ENCODE peak calls at places on chromosome 19, in seven cellular contexts. D, Z, S, E, Y, N and G are unnamed samples. For H3K4me1, the result is how much of the 10 kb centered on the place peaks cover.

GRCh38 chr19:29045708-29046107 is 167.2 kb downstream of the UQCRFS1 start:
- DNase-seq in N (no peak), Z (no peak), Y (no peak), D (no peak), S (no peak), E (no peak), G (no peak)

GRCh38 chr19:29329460-29330134 is 116.6 kb upstream of the UQCRFS1 start:
- DNase-seq in N (no peak), D (no peak), S (peak), Z (no peak), Y (no peak), E (no peak), G (no peak)

GRCh38 chr19:49877879-49878743 is 609 bp downstream of the TBC1D17 start:
- DNase-seq in D (peak), Z (peak), S (peak), Y (peak), N (peak), E (peak), G (peak)

GRCh38 chr19:42480335-42481095 is 37.8 kb upstream of the CXCL17 start:
- DNase-seq in Y (peak), D (no peak), S (peak), Z (no peak), E (peak), N (no peak), G (no peak)

GRCh38 chr19:14554382-14554812 is 17.5 kb downstream of the NDUFB7 start:
- DNase-seq in E (no peak), N (no peak), D (peak), Y (no peak), Z (no peak), S (no peak), G (no peak)

GRCh38 chr19:19539738-19540703 is 2.0 kb downstream of the CILP2 start:
- DNase-seq in E (peak), N (peak), S (peak), Y (peak), D (peak), Z (peak), G (peak)

GRCh38 chr19:47419037-47419783 is at the start of gene MEIS3:
- DNase-seq in E (no peak), D (no peak), N (no peak), Y (peak), S (no peak), Z (no peak), G (no peak)

GRCh38 chr19:5539431-5539833 is 28.3 kb downstream of the TINCR start:
- DNase-seq in N (peak), Z (no peak), Y (peak), S (no peak), E (no peak), D (no peak), G (no peak)

GRCh38 chr19:37654118-37654517 is 1.1 kb downstream of the ZFP30 start:
- DNase-seq in D (no peak), Y (peak), Z (no peak), N (no peak), S (peak), E (no peak), G (no peak)

GRCh38 chr19:57632987-57633831 is at the start of gene ZNF211:
- DNase-seq in Y (peak), E (peak), D (peak), Z (peak), N (peak), S (peak), G (peak)

GRCh38 chr19:33784432-33784831 is 12.2 kb upstream of the KCTD15 start:
- DNase-seq in N (no peak), D (no peak), Z (no peak), E (no peak), S (no peak), Y (no peak), G (no peak)

GRCh38 chr19:46963093-46963734 is 56.4 kb upstream of the NPAS1 start:
- DNase-seq in Z (no peak), S (peak), E (no peak), D (no peak), N (no peak), Y (no peak), G (no peak)

GRCh38 chr19:47675271-47675670 is 38.0 kb upstream of the EHD2 start:
- DNase-seq in S (no peak), D (no peak), N (no peak), Y (no peak), E (no peak), Z (no peak), G (peak)

GRCh38 chr19:40799558-40800338 is 757 bp downstream of the EGLN2 start:
- DNase-seq in Y (no peak), N (peak), E (peak), Z (no peak), D (peak), S (peak), G (peak)

GRCh38 chr19:6059996-6060599 is 50.2 kb downstream of the RFX2 start:
- DNase-seq in D (peak), N (no peak), Y (no peak), E (no peak), S (no peak), Z (no peak), G (no peak)

GRCh38 chr19:17281391-17282304 is at the start of gene ANKLE1:
- DNase-seq in Z (no peak), S (peak), D (no peak), E (peak), Y (peak), N (peak), G (no peak)

GRCh38 chr19:311813-312261 is 20.6 kb upstream of the PLPP2 start:
- DNase-seq in N (peak), S (no peak), Y (no peak), D (no peak), Z (no peak), E (peak), G (no peak)

GRCh38 chr19:17311455-17312248 is 2.3 kb downstream of the DDA1 start:
- DNase-seq in Z (no peak), Y (no peak), N (no peak), D (no peak), E (no peak), S (peak), G (no peak)

GRCh38 chr19:5808120-5808816 is 3.4 kb downstream of the NRTN start:
- DNase-seq in N (no peak), D (no peak), Z (no peak), Y (no peak), S (no peak), E (no peak), G (no peak)

DNA sequence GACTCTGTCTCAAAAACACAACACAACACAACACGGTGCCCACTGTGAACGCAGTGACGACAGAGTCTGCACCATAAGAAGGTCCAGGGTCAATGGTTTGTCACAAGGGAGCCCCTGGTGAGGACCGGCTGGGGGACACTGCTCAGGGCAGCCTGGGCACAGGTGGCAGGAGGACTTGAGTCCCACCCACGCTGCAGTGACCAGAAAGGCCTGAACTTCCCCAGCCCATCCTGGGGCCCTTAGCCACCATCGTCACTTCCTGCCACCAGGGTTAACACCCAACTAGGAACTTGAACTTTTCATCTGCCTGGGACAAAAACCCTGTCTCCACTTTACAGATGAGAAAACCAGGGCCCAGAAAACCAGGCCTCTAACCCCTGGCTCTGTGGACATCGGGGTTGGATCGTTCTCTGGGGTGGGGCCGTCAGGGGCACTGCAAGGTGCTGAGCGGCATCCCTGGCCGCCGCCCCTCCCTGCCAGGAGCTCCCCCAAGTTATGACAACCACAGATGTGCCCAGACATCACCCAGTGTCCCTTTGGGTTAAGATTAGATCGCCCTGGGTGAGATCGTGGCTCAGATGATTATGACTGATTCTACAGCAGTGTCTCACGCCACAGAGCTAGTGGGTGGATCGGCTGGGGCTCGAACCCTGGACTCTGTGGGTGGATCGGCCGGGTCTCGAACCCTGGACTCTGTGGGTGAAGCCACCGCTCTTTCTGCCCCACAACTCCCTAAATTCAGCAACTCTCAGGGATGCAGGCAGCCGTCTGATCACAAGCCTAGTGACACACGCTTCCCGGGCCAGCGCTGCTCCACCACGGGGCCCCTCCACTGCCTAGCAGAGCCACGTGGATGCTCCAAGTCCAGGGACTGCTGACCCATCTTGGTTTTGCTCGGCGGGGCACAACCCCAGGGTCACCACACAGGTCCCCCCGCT is 14.0 kb downstream of the MOB3A start:
- DNase-seq in N (no peak), E (peak), D (no peak), S (no peak), Z (no peak), Y (no peak), G (no peak)
- H3K4me1 ChIP-seq in N (under half), E (under half), D (under half), S (under half), Z (under half), Y (under half), G (under half)

DNA sequence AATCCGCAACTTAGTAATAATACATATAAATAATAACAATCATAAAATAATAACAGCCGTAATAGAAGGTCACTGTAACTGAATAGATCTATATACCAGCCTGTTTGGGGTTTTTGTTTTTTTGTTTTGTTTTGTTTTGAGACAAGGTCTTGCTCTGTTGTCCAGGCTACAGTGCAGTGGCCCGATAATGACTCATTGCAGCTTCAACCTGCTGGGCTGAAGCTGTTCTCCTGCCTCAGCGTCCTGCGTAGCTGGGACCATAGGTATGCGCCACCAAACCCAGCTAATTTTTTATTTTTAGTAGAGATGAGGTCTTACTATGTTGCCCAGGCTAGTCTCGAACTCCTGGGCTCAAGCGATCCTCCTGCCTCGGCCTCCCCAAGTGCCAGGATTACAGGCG is 950 bp downstream of the IGSF23 start:
- DNase-seq in S (no peak), D (no peak), N (no peak), Y (no peak), E (no peak), Z (no peak), G (no peak)
- H3K4me1 ChIP-seq in S (under half), D (under half), N (under half), Y (under half), E (under half), Z (under half), G (under half)

GRCh38 chr19:38844093-38844686 is 5.6 kb downstream of the HNRNPL start:
- DNase-seq in Y (no peak), Z (no peak), N (no peak), S (no peak), E (no peak), D (no peak), G (no peak)

GRCh38 chr19:38842439-38843174 is 7.2 kb downstream of the HNRNPL start:
- DNase-seq in N (no peak), E (no peak), D (no peak), Z (no peak), S (no peak), Y (no peak), G (no peak)

GRCh38 chr19:38841787-38842438 is 7.9 kb downstream of the HNRNPL start:
- DNase-seq in D (no peak), S (no peak), N (no peak), Z (no peak), E (no peak), Y (no peak), G (no peak)

GRCh38 chr19:38841180-38841766 is 8.5 kb downstream of the HNRNPL start:
- DNase-seq in E (no peak), N (no peak), Y (no peak), Z (no peak), S (no peak), D (no peak), G (no peak)

DNA sequence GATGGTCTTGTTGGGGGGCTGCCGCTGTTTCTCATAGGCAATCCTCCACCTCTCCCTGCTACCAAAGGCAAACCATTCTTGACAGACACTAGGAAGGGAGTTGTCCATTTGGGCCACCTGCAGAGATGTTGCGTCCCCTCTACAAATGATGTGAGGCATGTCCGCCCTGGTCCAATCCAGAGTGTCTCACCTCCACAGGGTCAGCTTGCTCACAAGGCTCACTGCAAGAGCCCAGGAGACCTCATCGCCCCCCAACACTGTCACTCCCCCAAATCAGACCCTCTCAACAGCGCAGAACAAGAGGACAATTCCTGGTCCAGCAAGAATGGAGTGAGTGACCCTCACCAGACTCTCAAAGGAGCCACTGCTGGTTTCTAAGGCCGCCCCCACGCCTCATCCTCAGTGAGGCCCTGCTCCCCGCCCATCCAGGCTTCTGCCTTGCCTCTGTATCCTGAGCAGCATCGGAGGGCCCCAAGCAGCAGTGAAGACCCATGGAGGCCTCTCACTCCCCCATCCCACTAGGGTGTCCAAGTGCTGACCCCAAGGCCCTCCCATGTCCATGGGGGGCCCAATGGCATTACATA is 6.5 kb downstream of the HNRNPL start:
- DNase-seq in E (no peak), N (no peak), Z (no peak), D (no peak), S (no peak), Y (no peak), G (no peak)
- H3K4me1 ChIP-seq in E (under half), N (half or more), Z (under half), D (under half), S (under half), Y (under half), G (half or more)

GRCh38 chr19:39401549-39402416 is 4.9 kb upstream of the ZFP36 start:
- DNase-seq in Z (peak), E (peak), D (peak), Y (no peak), S (peak), N (no peak), G (peak)

GRCh38 chr19:39400997-39401548 is 5.6 kb upstream of the ZFP36 start:
- DNase-seq in N (no peak), D (no peak), Z (no peak), Y (no peak), E (no peak), S (no peak), G (no peak)

GRCh38 chr19:39399684-39400465 is 6.8 kb upstream of the ZFP36 start:
- DNase-seq in S (no peak), D (no peak), N (no peak), Y (no peak), Z (no peak), E (no peak), G (no peak)

GRCh38 chr19:39397360-39398296 is 6.5 kb downstream of the MED29 start:
- DNase-seq in S (peak), N (peak), Z (peak), D (peak), E (peak), Y (peak), G (peak)

GRCh38 chr19:39398297-39398864 is 7.2 kb downstream of the MED29 start:
- DNase-seq in Y (no peak), Z (peak), D (peak), S (peak), E (peak), N (peak), G (peak)
- H3K4me1 ChIP-seq in Y (under half), Z (half or more), D (under half), S (under half), E (under half), N (under half), G (under half)

GRCh38 chr19:51127032-51127431 is 2.3 kb downstream of the SIGLEC9 start:
- DNase-seq in D (no peak), Z (no peak), S (no peak), Y (no peak), E (no peak), N (no peak), G (no peak)
- H3K4me1 ChIP-seq in D (under half), Z (under half), S (under half), Y (under half), E (under half), N (under half), G (under half)

DNA sequence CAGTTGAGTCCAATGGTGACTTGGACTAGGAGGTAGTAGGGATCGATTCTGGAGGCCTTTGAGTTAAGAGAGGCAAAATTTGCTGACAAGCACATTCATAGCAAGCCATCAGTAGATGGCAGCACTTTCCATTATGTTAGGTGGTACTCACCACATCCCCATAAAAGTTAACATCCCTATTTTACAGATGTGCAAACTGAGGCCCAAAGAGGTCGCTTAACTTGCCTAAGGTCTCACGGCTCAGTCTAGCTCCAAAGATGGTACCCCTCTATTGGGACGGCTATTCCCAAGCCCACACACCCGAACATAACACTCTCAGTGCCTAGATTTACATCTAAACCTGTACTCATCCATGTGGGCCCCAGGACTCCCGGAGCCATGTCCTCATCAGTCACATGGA is 21.5 kb upstream of the FOSB start:
- DNase-seq in N (no peak), Y (no peak), Z (no peak), S (peak), E (no peak), D (no peak), G (no peak)
- H3K4me1 ChIP-seq in N (under half), Y (under half), Z (half or more), S (under half), E (under half), D (under half), G (under half)

DNA sequence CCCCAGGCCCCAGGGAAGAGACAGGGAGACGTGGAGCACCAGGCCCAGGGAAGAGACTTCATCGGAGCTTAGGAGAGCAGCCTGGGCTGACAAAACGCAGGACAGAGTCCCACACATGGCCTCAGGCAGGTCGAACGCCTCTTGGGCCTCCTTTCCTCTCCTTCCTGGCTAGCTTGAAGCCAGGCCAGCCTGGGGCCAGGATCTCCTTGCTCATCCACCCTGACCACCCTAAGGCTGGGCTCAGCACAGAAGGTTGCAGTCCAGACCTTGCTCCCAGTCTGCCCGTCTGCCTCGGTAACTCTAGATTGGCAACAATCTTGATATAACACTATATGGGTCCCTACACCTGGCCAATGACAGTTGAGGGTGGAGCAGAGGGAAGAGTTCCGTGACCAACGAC is 10.1 kb downstream of the PPP6R1 start:
- DNase-seq in Y (no peak), N (no peak), E (no peak), S (no peak), D (no peak), Z (no peak), G (no peak)
- H3K4me1 ChIP-seq in Y (under half), N (half or more), E (under half), S (under half), D (under half), Z (under half), G (under half)

DNA sequence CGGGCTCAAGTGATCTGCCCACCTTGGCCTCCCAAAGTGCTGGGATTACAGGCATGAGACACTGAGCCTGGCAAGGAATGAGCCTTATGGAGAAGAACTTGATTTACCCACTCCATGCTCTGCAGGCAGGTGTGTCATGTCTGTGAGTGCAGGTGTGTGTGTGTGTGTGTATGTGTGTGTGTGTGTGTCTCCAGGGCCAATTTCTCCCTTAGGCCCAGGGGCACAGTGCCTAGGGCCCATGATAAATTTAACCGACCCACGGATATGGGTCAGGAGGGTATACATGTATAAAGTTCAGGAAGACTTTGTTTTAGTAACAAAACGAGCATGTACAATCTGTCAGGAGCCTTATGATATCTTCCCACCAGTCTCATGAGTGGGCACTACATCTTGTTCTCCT is 4.6 kb upstream of the FOSB start:
- DNase-seq in E (no peak), D (no peak), S (no peak), Y (no peak), Z (no peak), N (no peak), G (no peak)
- H3K4me1 ChIP-seq in E (under half), D (under half), S (under half), Y (under half), Z (under half), N (under half), G (under half)